ENCODE peak calls at places on chromosomes 2 and 18, in eight cellular contexts. One of them, this sample, is unnamed.

GRCh38 chr2:19911799-19912509 is 10.2 kb upstream of the TTC32 start:
- DNase-seq in A549: peak
- DNase-seq in AG10803: peak
- DNase-seq in RWPE2: peak
- DNase-seq in ovary: no peak
- DNase-seq in brain microvascular endothelial cell: peak
- DNase-seq in cardiac fibroblast: peak
- DNase-seq in K562: no peak
- DNase-seq in this sample: peak

GRCh38 chr2:162327134-162327769 is 8.8 kb upstream of the IFIH1 start:
- DNase-seq in A549: no peak
- DNase-seq in AG10803: no peak
- DNase-seq in RWPE2: no peak
- DNase-seq in ovary: no peak
- DNase-seq in brain microvascular endothelial cell: no peak
- DNase-seq in cardiac fibroblast: no peak
- DNase-seq in K562: peak
- DNase-seq in this sample: peak

GRCh38 chr18:23166863-23167531 is 31.7 kb downstream of the CABLES1 start:
- DNase-seq in A549: no peak
- DNase-seq in AG10803: peak
- DNase-seq in RWPE2: no peak
- DNase-seq in ovary: no peak
- DNase-seq in brain microvascular endothelial cell: peak
- DNase-seq in cardiac fibroblast: peak
- DNase-seq in K562: no peak
- DNase-seq in this sample: peak

GRCh38 chr18:7157760-7158159 is 40.2 kb upstream of the LAMA1 start:
- DNase-seq in A549: no peak
- DNase-seq in AG10803: no peak
- DNase-seq in RWPE2: no peak
- DNase-seq in ovary: no peak
- DNase-seq in brain microvascular endothelial cell: no peak
- DNase-seq in cardiac fibroblast: no peak
- DNase-seq in K562: no peak
- DNase-seq in this sample: no peak

GRCh38 chr2:47310801-47311560 is 92.0 kb upstream of the MSH2 start:
- DNase-seq in A549: peak
- DNase-seq in AG10803: no peak
- DNase-seq in RWPE2: no peak
- DNase-seq in ovary: no peak
- DNase-seq in brain microvascular endothelial cell: no peak
- DNase-seq in cardiac fibroblast: no peak
- DNase-seq in K562: no peak
- DNase-seq in this sample: no peak

GRCh38 chr2:229414631-229415030 is 143.5 kb upstream of the PID1 start:
- DNase-seq in A549: no peak
- DNase-seq in AG10803: no peak
- DNase-seq in RWPE2: no peak
- DNase-seq in ovary: no peak
- DNase-seq in brain microvascular endothelial cell: no peak
- DNase-seq in cardiac fibroblast: no peak
- DNase-seq in K562: no peak
- DNase-seq in this sample: no peak

GRCh38 chr2:164984428-164984827 is 29.1 kb upstream of the SLC38A11 start:
- DNase-seq in A549: no peak
- DNase-seq in AG10803: peak
- DNase-seq in RWPE2: no peak
- DNase-seq in ovary: no peak
- DNase-seq in brain microvascular endothelial cell: no peak
- DNase-seq in cardiac fibroblast: no peak
- DNase-seq in K562: no peak
- DNase-seq in this sample: peak

GRCh38 chr18:49725809-49726514 is 87.4 kb downstream of the ACAA2 start:
- DNase-seq in A549: peak
- DNase-seq in AG10803: peak
- DNase-seq in RWPE2: no peak
- DNase-seq in ovary: peak
- DNase-seq in brain microvascular endothelial cell: peak
- DNase-seq in cardiac fibroblast: peak
- DNase-seq in K562: peak
- DNase-seq in this sample: peak

GRCh38 chr2:28276076-28276618 is 116.5 kb upstream of the FOSL2 start:
- DNase-seq in A549: peak
- DNase-seq in AG10803: peak
- DNase-seq in RWPE2: peak
- DNase-seq in ovary: peak
- DNase-seq in brain microvascular endothelial cell: peak
- DNase-seq in cardiac fibroblast: peak
- DNase-seq in K562: peak
- DNase-seq in this sample: peak

GRCh38 chr2:69549421-69549820 is 94.1 kb downstream of the AAK1 start:
- DNase-seq in A549: no peak
- DNase-seq in AG10803: peak
- DNase-seq in RWPE2: no peak
- DNase-seq in ovary: no peak
- DNase-seq in brain microvascular endothelial cell: peak
- DNase-seq in cardiac fibroblast: peak
- DNase-seq in K562: no peak
- DNase-seq in this sample: peak

GRCh38 chr2:81304154-81304830 is 999.7 kb upstream of the LRRTM1 start:
- DNase-seq in A549: no peak
- DNase-seq in AG10803: no peak
- DNase-seq in RWPE2: no peak
- DNase-seq in ovary: no peak
- DNase-seq in brain microvascular endothelial cell: no peak
- DNase-seq in cardiac fibroblast: no peak
- DNase-seq in K562: no peak
- DNase-seq in this sample: no peak

DNA sequence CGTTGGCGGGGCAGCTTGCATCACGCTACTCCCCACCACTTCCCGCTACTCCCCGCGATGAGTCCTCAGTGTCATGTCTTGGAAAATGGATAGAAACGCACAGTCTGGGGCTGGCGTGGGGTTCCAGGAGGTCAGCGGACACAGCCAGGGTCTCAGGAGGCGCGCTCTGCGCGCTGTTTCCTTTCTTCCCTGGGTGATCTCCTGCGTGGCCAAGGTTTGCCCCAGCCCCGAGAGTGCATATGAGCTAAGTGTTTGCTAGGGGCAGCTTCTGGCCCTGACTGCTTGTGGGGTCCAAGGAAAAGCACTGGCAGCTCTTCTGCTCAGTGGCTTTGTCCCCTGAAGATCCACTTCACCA is 2.7 kb upstream of the HS6ST1 start:
- DNase-seq in A549: no peak
- DNase-seq in AG10803: no peak
- DNase-seq in RWPE2: no peak
- DNase-seq in ovary: peak
- DNase-seq in brain microvascular endothelial cell: no peak
- DNase-seq in cardiac fibroblast: no peak
- DNase-seq in K562: no peak
- DNase-seq in this sample: no peak
- H3K4me3 ChIP-seq in A549: peak
- H3K4me3 ChIP-seq in AG10803: no peak
- H3K4me3 ChIP-seq in RWPE2: peak
- H3K4me3 ChIP-seq in ovary: no peak
- H3K4me3 ChIP-seq in brain microvascular endothelial cell: no peak
- H3K4me3 ChIP-seq in cardiac fibroblast: no peak
- H3K4me3 ChIP-seq in K562: no peak
- H3K4me3 ChIP-seq in this sample: no peak

GRCh38 chr2:215728504-215729065 is 284.8 kb downstream of the MREG start:
- DNase-seq in A549: no peak
- DNase-seq in AG10803: peak
- DNase-seq in RWPE2: peak
- DNase-seq in ovary: no peak
- DNase-seq in brain microvascular endothelial cell: peak
- DNase-seq in cardiac fibroblast: peak
- DNase-seq in K562: no peak
- DNase-seq in this sample: peak

GRCh38 chr2:215729985-215730620 is 283.2 kb downstream of the MREG start:
- DNase-seq in A549: no peak
- DNase-seq in AG10803: no peak
- DNase-seq in RWPE2: no peak
- DNase-seq in ovary: no peak
- DNase-seq in brain microvascular endothelial cell: no peak
- DNase-seq in cardiac fibroblast: no peak
- DNase-seq in K562: no peak
- DNase-seq in this sample: no peak

GRCh38 chr2:215726070-215726469 is 287.3 kb downstream of the MREG start:
- DNase-seq in A549: no peak
- DNase-seq in AG10803: no peak
- DNase-seq in RWPE2: no peak
- DNase-seq in ovary: no peak
- DNase-seq in brain microvascular endothelial cell: no peak
- DNase-seq in cardiac fibroblast: no peak
- DNase-seq in K562: no peak
- DNase-seq in this sample: no peak

GRCh38 chr2:215727507-215728503 is 285.5 kb downstream of the MREG start:
- DNase-seq in A549: no peak
- DNase-seq in AG10803: peak
- DNase-seq in RWPE2: no peak
- DNase-seq in ovary: no peak
- DNase-seq in brain microvascular endothelial cell: no peak
- DNase-seq in cardiac fibroblast: peak
- DNase-seq in K562: no peak
- DNase-seq in this sample: peak

GRCh38 chr2:215731108-215731507 is 282.2 kb downstream of the MREG start:
- DNase-seq in A549: no peak
- DNase-seq in AG10803: no peak
- DNase-seq in RWPE2: no peak
- DNase-seq in ovary: no peak
- DNase-seq in brain microvascular endothelial cell: no peak
- DNase-seq in cardiac fibroblast: no peak
- DNase-seq in K562: no peak
- DNase-seq in this sample: no peak
- TF ChIP-seq CTCF in A549: no peak
- TF ChIP-seq CTCF in AG10803: no peak
- TF ChIP-seq CTCF in RWPE2: no peak
- TF ChIP-seq CTCF in ovary: no peak
- TF ChIP-seq CTCF in brain microvascular endothelial cell: no peak
- TF ChIP-seq CTCF in cardiac fibroblast: no peak
- TF ChIP-seq CTCF in K562: no peak
- TF ChIP-seq CTCF in this sample: no peak

GRCh38 chr18:73805991-73806390 is 341.6 kb downstream of the FBXO15 start:
- DNase-seq in A549: no peak
- DNase-seq in AG10803: no peak
- DNase-seq in RWPE2: no peak
- DNase-seq in ovary: no peak
- DNase-seq in brain microvascular endothelial cell: no peak
- DNase-seq in cardiac fibroblast: no peak
- DNase-seq in K562: no peak
- DNase-seq in this sample: no peak

GRCh38 chr18:73812423-73812822 is 335.2 kb downstream of the FBXO15 start:
- DNase-seq in A549: no peak
- DNase-seq in AG10803: no peak
- DNase-seq in RWPE2: no peak
- DNase-seq in ovary: no peak
- DNase-seq in brain microvascular endothelial cell: no peak
- DNase-seq in cardiac fibroblast: no peak
- DNase-seq in K562: no peak
- DNase-seq in this sample: no peak

DNA sequence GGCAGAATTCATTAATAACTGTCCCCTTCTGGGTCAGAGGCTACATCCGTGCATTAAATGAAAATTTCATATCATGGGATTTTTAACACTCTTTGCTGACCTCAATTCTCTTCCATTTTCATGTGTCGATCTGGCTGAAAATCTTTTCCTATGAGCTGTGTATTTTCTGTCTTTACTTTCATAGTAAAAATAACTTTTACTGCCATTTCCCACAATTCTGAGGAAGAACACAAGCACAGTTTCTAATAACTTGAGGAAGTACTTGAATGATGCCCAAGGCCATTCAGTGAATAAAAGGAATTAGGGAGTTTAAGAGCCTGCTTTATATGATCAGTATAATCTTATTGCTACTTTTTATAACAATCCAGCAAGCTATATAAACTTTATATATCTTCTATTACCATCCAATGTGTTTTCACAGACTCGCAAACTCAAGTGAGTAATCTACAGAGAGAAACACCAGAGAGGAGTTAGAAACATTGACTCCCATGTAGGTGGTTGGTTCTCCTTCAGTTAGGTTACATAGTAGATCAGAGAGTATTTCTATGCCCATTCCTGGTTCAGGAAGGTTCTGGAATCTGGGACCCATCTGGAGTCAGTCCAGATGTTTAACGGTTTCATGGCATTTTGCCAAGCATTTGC is 340.0 kb downstream of the FBXO15 start:
- DNase-seq in A549: no peak
- DNase-seq in AG10803: no peak
- DNase-seq in RWPE2: no peak
- DNase-seq in ovary: no peak
- DNase-seq in brain microvascular endothelial cell: no peak
- DNase-seq in cardiac fibroblast: no peak
- DNase-seq in K562: no peak
- DNase-seq in this sample: no peak
- H3K4me3 ChIP-seq in A549: no peak
- H3K4me3 ChIP-seq in AG10803: no peak
- H3K4me3 ChIP-seq in RWPE2: no peak
- H3K4me3 ChIP-seq in ovary: no peak
- H3K4me3 ChIP-seq in brain microvascular endothelial cell: no peak
- H3K4me3 ChIP-seq in cardiac fibroblast: no peak
- H3K4me3 ChIP-seq in K562: no peak
- H3K4me3 ChIP-seq in this sample: no peak

GRCh38 chr2:101725515-101726192 is 28.1 kb downstream of the MAP4K4 start:
- DNase-seq in A549: no peak
- DNase-seq in AG10803: no peak
- DNase-seq in RWPE2: no peak
- DNase-seq in ovary: no peak
- DNase-seq in brain microvascular endothelial cell: no peak
- DNase-seq in cardiac fibroblast: no peak
- DNase-seq in K562: peak
- DNase-seq in this sample: no peak
- TF ChIP-seq CTCF in A549: no peak
- TF ChIP-seq CTCF in AG10803: no peak
- TF ChIP-seq CTCF in RWPE2: no peak
- TF ChIP-seq CTCF in ovary: no peak
- TF ChIP-seq CTCF in brain microvascular endothelial cell: peak
- TF ChIP-seq CTCF in cardiac fibroblast: peak
- TF ChIP-seq CTCF in K562: peak
- TF ChIP-seq CTCF in this sample: peak